ENCODE peak calls at places on chromosomes 13 and 19, in ten cellular contexts. I, D, V, G, J, O, Y, Q, Z and C are unnamed samples.

GRCh38 chr13:105426454-105426853 is 1109.0 kb downstream of the EFNB2 start:
- DNase-seq in I (no peak), D (no peak), V (no peak), G (no peak), J (no peak), O (no peak), Y (no peak), Q (no peak), Z (no peak), C (no peak)

GRCh38 chr13:37270206-37271001 is 164.9 kb upstream of the CSNK1A1L start:
- DNase-seq in I (no peak), D (no peak), V (no peak), G (no peak), J (no peak), O (no peak), Y (no peak), Q (no peak), Z (no peak), C (no peak)

GRCh38 chr13:72004236-72004635 is 137.2 kb upstream of the DACH1 start:
- DNase-seq in I (peak; percentile 7), D (no peak), V (no peak), G (peak; percentile 56), J (no peak), O (no peak), Y (no peak), Q (no peak), Z (no peak), C (no peak)

GRCh38 chr13:22765566-22765965 is 415.2 kb upstream of the SGCG start:
- DNase-seq in I (no peak), D (no peak), V (no peak), G (no peak), J (no peak), O (no peak), Y (no peak), Q (no peak), Z (no peak), C (no peak)

GRCh38 chr13:86946734-86947133 is 724.4 kb upstream of the SLITRK5 start:
- DNase-seq in I (no peak), D (no peak), V (no peak), G (no peak), J (no peak), O (no peak), Y (no peak), Q (no peak), Z (no peak), C (no peak)

GRCh38 chr19:42313096-42313839 is at the start of gene TMEM145:
- DNase-seq in I (peak; percentile 30), D (no peak), V (no peak), G (peak; percentile 20), J (peak; percentile 63), O (peak; percentile 84), Y (peak; percentile 43), Q (peak; percentile 45), Z (peak; percentile 38), C (no peak)

GRCh38 chr19:29845576-29846176 is 33.9 kb downstream of the CCNE1 start:
- DNase-seq in I (peak; percentile 20), D (no peak), V (no peak), G (no peak), J (no peak), O (peak; percentile 53), Y (peak; percentile 52), Q (no peak), Z (peak; percentile 37), C (no peak)

GRCh38 chr19:39433480-39434079 is 2.2 kb downstream of the RPS16 start:
- DNase-seq in I (no peak), D (no peak), V (no peak), G (no peak), J (peak; percentile 13), O (no peak), Y (no peak), Q (no peak), Z (no peak), C (no peak)

GRCh38 chr13:75365724-75366173 is 116.2 kb downstream of the TBC1D4 start:
- DNase-seq in I (peak; percentile 96), D (no peak), V (no peak), G (peak; percentile 13), J (no peak), O (no peak), Y (no peak), Q (peak; percentile 10), Z (peak; percentile 26), C (no peak)

GRCh38 chr13:50016421-50016820 is 1.2 kb downstream of the KCNRG start:
- DNase-seq in I (peak; percentile 48), D (no peak), V (no peak), G (peak; percentile 63), J (no peak), O (no peak), Y (no peak), Q (no peak), Z (no peak), C (no peak)

GRCh38 chr19:43790587-43790986 is 9.8 kb upstream of the KCNN4 start:
- DNase-seq in I (no peak), D (no peak), V (no peak), G (no peak), J (no peak), O (no peak), Y (no peak), Q (no peak), Z (no peak), C (no peak)

GRCh38 chr19:21022996-21023395 is 2.5 kb downstream of the ZNF430 start:
- DNase-seq in I (peak; percentile 80), D (no peak), V (no peak), G (peak; percentile 52), J (no peak), O (no peak), Y (no peak), Q (peak; percentile 31), Z (no peak), C (no peak)

GRCh38 chr19:31386806-31387205 is 37.6 kb upstream of the TSHZ3 start:
- DNase-seq in I (no peak), D (no peak), V (no peak), G (no peak), J (no peak), O (no peak), Y (no peak), Q (no peak), Z (no peak), C (no peak)

GRCh38 chr19:56765107-56765506 is 75.4 kb downstream of the PEG3 start:
- DNase-seq in I (peak; percentile 8), D (no peak), V (no peak), G (no peak), J (peak; percentile 80), O (no peak), Y (peak; percentile 51), Q (peak; percentile 4), Z (peak; percentile 9), C (no peak)

GRCh38 chr19:10691883-10692282 is 9.4 kb upstream of the QTRT1 start:
- DNase-seq in I (no peak), D (no peak), V (no peak), G (no peak), J (no peak), O (no peak), Y (no peak), Q (no peak), Z (no peak), C (no peak)